ENCODE peak calls at places on chromosomes 12 and 14, in ten cellular contexts. A, C, U, S, I, G, V, P, K and Z are unnamed samples.

GRCh38 chr12:49187184-49187583 is 1.7 kb downstream of the TUBA1A start:
- DNase-seq in A (no peak), C (no peak), U (peak), S (no peak), I (peak), G (peak), V (peak), P (peak), K (no peak), Z (no peak)

GRCh38 chr14:105165761-105166485 is 2.7 kb downstream of the JAG2 start:
- DNase-seq in A (no peak), C (no peak), U (no peak), S (no peak), I (no peak), G (no peak), V (no peak), P (no peak), K (no peak), Z (no peak)

GRCh38 chr12:109714141-109714912 is 702 bp downstream of the FAM222A start:
- DNase-seq in A (peak), C (peak), U (no peak), S (peak), I (peak), G (peak), V (peak), P (no peak), K (peak), Z (peak)

GRCh38 chr12:52191841-52192791 is at the start of gene KRT80:
- DNase-seq in A (no peak), C (peak), U (peak), S (peak), I (peak), G (no peak), V (peak), P (peak), K (no peak), Z (no peak)

GRCh38 chr12:122942609-122943008 is 23.7 kb downstream of the ABCB9 start:
- DNase-seq in A (no peak), C (no peak), U (no peak), S (no peak), I (no peak), G (no peak), V (no peak), P (no peak), K (no peak), Z (peak)

GRCh38 chr12:101670007-101670671 is 27.3 kb upstream of the CHPT1 start:
- DNase-seq in A (no peak), C (no peak), U (no peak), S (peak), I (peak), G (no peak), V (peak), P (peak), K (peak), Z (peak)

GRCh38 chr14:31926652-31927347 is 150.3 kb upstream of the ARHGAP5 start:
- DNase-seq in A (no peak), C (no peak), U (peak), S (no peak), I (no peak), G (no peak), V (no peak), P (no peak), K (no peak), Z (no peak)

GRCh38 chr14:56474419-56475022 is 105.1 kb upstream of the TMEM260 start:
- DNase-seq in A (no peak), C (no peak), U (peak), S (no peak), I (peak), G (peak), V (peak), P (peak), K (peak), Z (peak)

GRCh38 chr14:33908540-33909223 is 42.2 kb downstream of the EGLN3 start:
- DNase-seq in A (no peak), C (no peak), U (no peak), S (no peak), I (no peak), G (no peak), V (no peak), P (no peak), K (peak), Z (no peak)

GRCh38 chr14:52131640-52132320 is 62.9 kb upstream of the NID2 start:
- DNase-seq in A (no peak), C (peak), U (peak), S (peak), I (peak), G (peak), V (peak), P (peak), K (peak), Z (peak)

GRCh38 chr14:68736519-68736918 is 56.3 kb downstream of the ZFP36L1 start:
- DNase-seq in A (no peak), C (no peak), U (no peak), S (no peak), I (peak), G (no peak), V (no peak), P (no peak), K (peak), Z (no peak)

GRCh38 chr14:66701813-66702212 is 193.9 kb downstream of the GPHN start:
- DNase-seq in A (no peak), C (no peak), U (no peak), S (no peak), I (no peak), G (no peak), V (no peak), P (no peak), K (no peak), Z (no peak)

GRCh38 chr12:89200217-89200616 is 152.1 kb downstream of the DUSP6 start:
- DNase-seq in A (no peak), C (no peak), U (no peak), S (no peak), I (no peak), G (no peak), V (no peak), P (no peak), K (no peak), Z (no peak)

GRCh38 chr12:1246637-1247036 is 255.6 kb downstream of the ERC1 start:
- DNase-seq in A (no peak), C (no peak), U (no peak), S (no peak), I (no peak), G (no peak), V (peak), P (no peak), K (no peak), Z (no peak)